ENCODE peak calls at places on chromosomes 6 and 20, in nine cellular contexts. One of them, this sample, is unnamed.

GRCh38 chr6:161422710-161423109 is 148.8 kb upstream of the AGPAT4 start:
- DNase-seq in ovary: no peak
- DNase-seq in lung: no peak
- DNase-seq in upper lobe of right lung: no peak
- DNase-seq in transverse colon: no peak
- DNase-seq in left ventricle myocardium inferior: no peak
- DNase-seq in H1: no peak
- DNase-seq in fibroblast of lung: no peak
- DNase-seq in GM12878: no peak
- DNase-seq in this sample: no peak

GRCh38 chr6:24323632-24324337 is 34.1 kb downstream of the DCDC2 start:
- DNase-seq in ovary: no peak
- DNase-seq in lung: no peak
- DNase-seq in upper lobe of right lung: no peak
- DNase-seq in transverse colon: no peak
- DNase-seq in left ventricle myocardium inferior: no peak
- DNase-seq in H1: no peak
- DNase-seq in fibroblast of lung: no peak
- DNase-seq in GM12878: no peak
- DNase-seq in this sample: no peak

GRCh38 chr20:44642203-44643153 is 9.0 kb downstream of the ADA start:
- DNase-seq in ovary: peak; percentile 55
- DNase-seq in lung: peak; percentile 45
- DNase-seq in upper lobe of right lung: peak; percentile 72
- DNase-seq in transverse colon: peak; percentile 71
- DNase-seq in left ventricle myocardium inferior: peak; percentile 81
- DNase-seq in H1: no peak
- DNase-seq in fibroblast of lung: peak; percentile 87
- DNase-seq in GM12878: peak; percentile 77
- DNase-seq in this sample: peak; percentile 77

GRCh38 chr6:106309766-106310373 is 15.7 kb downstream of the ATG5 start:
- DNase-seq in ovary: no peak
- DNase-seq in lung: no peak
- DNase-seq in upper lobe of right lung: no peak
- DNase-seq in transverse colon: no peak
- DNase-seq in left ventricle myocardium inferior: no peak
- DNase-seq in H1: no peak
- DNase-seq in fibroblast of lung: peak; percentile 35
- DNase-seq in GM12878: no peak
- DNase-seq in this sample: no peak

GRCh38 chr6:145814035-145814500 is 527 bp downstream of the FBXO30 start:
- DNase-seq in ovary: no peak
- DNase-seq in lung: no peak
- DNase-seq in upper lobe of right lung: no peak
- DNase-seq in transverse colon: peak; percentile 33
- DNase-seq in left ventricle myocardium inferior: peak; percentile 33
- DNase-seq in H1: no peak
- DNase-seq in fibroblast of lung: no peak
- DNase-seq in GM12878: peak; percentile 20
- DNase-seq in this sample: peak; percentile 10

GRCh38 chr20:10848810-10849370 is 175.1 kb upstream of the JAG1 start:
- DNase-seq in ovary: peak; percentile 17
- DNase-seq in lung: no peak
- DNase-seq in upper lobe of right lung: no peak
- DNase-seq in transverse colon: peak; percentile 45
- DNase-seq in left ventricle myocardium inferior: peak; percentile 19
- DNase-seq in H1: peak; percentile 9
- DNase-seq in fibroblast of lung: peak; percentile 92
- DNase-seq in GM12878: peak; percentile 11
- DNase-seq in this sample: no peak

GRCh38 chr6:113842165-113842564 is 15.0 kb upstream of the MARCKS start:
- DNase-seq in ovary: no peak
- DNase-seq in lung: no peak
- DNase-seq in upper lobe of right lung: no peak
- DNase-seq in transverse colon: no peak
- DNase-seq in left ventricle myocardium inferior: no peak
- DNase-seq in H1: no peak
- DNase-seq in fibroblast of lung: peak; percentile 19
- DNase-seq in GM12878: no peak
- DNase-seq in this sample: no peak

GRCh38 chr6:153167026-153167891 is 36.2 kb upstream of the RGS17 start:
- DNase-seq in ovary: no peak
- DNase-seq in lung: no peak
- DNase-seq in upper lobe of right lung: no peak
- DNase-seq in transverse colon: no peak
- DNase-seq in left ventricle myocardium inferior: no peak
- DNase-seq in H1: no peak
- DNase-seq in fibroblast of lung: peak; percentile 93
- DNase-seq in GM12878: no peak
- DNase-seq in this sample: no peak

GRCh38 chr6:81362246-81362645 is 390.2 kb downstream of the TENT5A start:
- DNase-seq in ovary: no peak
- DNase-seq in lung: no peak
- DNase-seq in upper lobe of right lung: no peak
- DNase-seq in transverse colon: no peak
- DNase-seq in left ventricle myocardium inferior: no peak
- DNase-seq in H1: no peak
- DNase-seq in fibroblast of lung: peak; percentile 50
- DNase-seq in GM12878: no peak
- DNase-seq in this sample: no peak

GRCh38 chr20:19757487-19757972 is 528 bp upstream of the RIN2 start:
- DNase-seq in ovary: peak; percentile 91
- DNase-seq in lung: peak; percentile 77
- DNase-seq in upper lobe of right lung: peak; percentile 91
- DNase-seq in transverse colon: peak; percentile 74
- DNase-seq in left ventricle myocardium inferior: peak; percentile 92
- DNase-seq in H1: no peak
- DNase-seq in fibroblast of lung: peak; percentile 74
- DNase-seq in GM12878: no peak
- DNase-seq in this sample: peak; percentile 83

GRCh38 chr20:5890773-5891441 is 59.4 kb downstream of the TRMT6 start:
- DNase-seq in ovary: no peak
- DNase-seq in lung: no peak
- DNase-seq in upper lobe of right lung: no peak
- DNase-seq in transverse colon: no peak
- DNase-seq in left ventricle myocardium inferior: no peak
- DNase-seq in H1: no peak
- DNase-seq in fibroblast of lung: no peak
- DNase-seq in GM12878: no peak
- DNase-seq in this sample: no peak

GRCh38 chr20:348972-349841 is 2.3 kb downstream of the NRSN2 start:
- DNase-seq in ovary: no peak
- DNase-seq in lung: no peak
- DNase-seq in upper lobe of right lung: no peak
- DNase-seq in transverse colon: no peak
- DNase-seq in left ventricle myocardium inferior: no peak
- DNase-seq in H1: no peak
- DNase-seq in fibroblast of lung: no peak
- DNase-seq in GM12878: no peak
- DNase-seq in this sample: no peak

GRCh38 chr20:17602493-17602892 is 32.6 kb downstream of the DSTN start:
- DNase-seq in ovary: no peak
- DNase-seq in lung: no peak
- DNase-seq in upper lobe of right lung: no peak
- DNase-seq in transverse colon: no peak
- DNase-seq in left ventricle myocardium inferior: no peak
- DNase-seq in H1: no peak
- DNase-seq in fibroblast of lung: no peak
- DNase-seq in GM12878: no peak
- DNase-seq in this sample: no peak

GRCh38 chr6:150395388-150396009 is 26.7 kb downstream of the IYD start:
- DNase-seq in ovary: peak; percentile 30
- DNase-seq in lung: peak; percentile 61
- DNase-seq in upper lobe of right lung: no peak
- DNase-seq in transverse colon: peak; percentile 35
- DNase-seq in left ventricle myocardium inferior: no peak
- DNase-seq in H1: peak; percentile 51
- DNase-seq in fibroblast of lung: peak; percentile 56
- DNase-seq in GM12878: no peak
- DNase-seq in this sample: peak; percentile 65

GRCh38 chr6:143348531-143348930 is 102.0 kb downstream of the ADAT2 start:
- DNase-seq in ovary: no peak
- DNase-seq in lung: no peak
- DNase-seq in upper lobe of right lung: no peak
- DNase-seq in transverse colon: no peak
- DNase-seq in left ventricle myocardium inferior: no peak
- DNase-seq in H1: no peak
- DNase-seq in fibroblast of lung: peak; percentile 57
- DNase-seq in GM12878: no peak
- DNase-seq in this sample: no peak

GRCh38 chr20:31822421-31823330 is 3.5 kb downstream of the MYLK2 start:
- DNase-seq in ovary: peak; percentile 86
- DNase-seq in lung: peak; percentile 77
- DNase-seq in upper lobe of right lung: peak; percentile 91
- DNase-seq in transverse colon: peak; percentile 73
- DNase-seq in left ventricle myocardium inferior: peak; percentile 83
- DNase-seq in H1: peak; percentile 49
- DNase-seq in fibroblast of lung: peak; percentile 62
- DNase-seq in GM12878: no peak
- DNase-seq in this sample: peak; percentile 92
- TF ChIP-seq CTCF in ovary: peak; percentile 96
- TF ChIP-seq CTCF in lung: peak; percentile 95
- TF ChIP-seq CTCF in upper lobe of right lung: peak; percentile 99
- TF ChIP-seq CTCF in transverse colon: peak; percentile 96
- TF ChIP-seq CTCF in left ventricle myocardium inferior: peak; percentile 99
- TF ChIP-seq CTCF in H1: peak; percentile 100
- TF ChIP-seq CTCF in fibroblast of lung: peak; percentile 89
- TF ChIP-seq CTCF in GM12878: peak; percentile 98
- TF ChIP-seq CTCF in this sample: peak; percentile 99

DNA sequence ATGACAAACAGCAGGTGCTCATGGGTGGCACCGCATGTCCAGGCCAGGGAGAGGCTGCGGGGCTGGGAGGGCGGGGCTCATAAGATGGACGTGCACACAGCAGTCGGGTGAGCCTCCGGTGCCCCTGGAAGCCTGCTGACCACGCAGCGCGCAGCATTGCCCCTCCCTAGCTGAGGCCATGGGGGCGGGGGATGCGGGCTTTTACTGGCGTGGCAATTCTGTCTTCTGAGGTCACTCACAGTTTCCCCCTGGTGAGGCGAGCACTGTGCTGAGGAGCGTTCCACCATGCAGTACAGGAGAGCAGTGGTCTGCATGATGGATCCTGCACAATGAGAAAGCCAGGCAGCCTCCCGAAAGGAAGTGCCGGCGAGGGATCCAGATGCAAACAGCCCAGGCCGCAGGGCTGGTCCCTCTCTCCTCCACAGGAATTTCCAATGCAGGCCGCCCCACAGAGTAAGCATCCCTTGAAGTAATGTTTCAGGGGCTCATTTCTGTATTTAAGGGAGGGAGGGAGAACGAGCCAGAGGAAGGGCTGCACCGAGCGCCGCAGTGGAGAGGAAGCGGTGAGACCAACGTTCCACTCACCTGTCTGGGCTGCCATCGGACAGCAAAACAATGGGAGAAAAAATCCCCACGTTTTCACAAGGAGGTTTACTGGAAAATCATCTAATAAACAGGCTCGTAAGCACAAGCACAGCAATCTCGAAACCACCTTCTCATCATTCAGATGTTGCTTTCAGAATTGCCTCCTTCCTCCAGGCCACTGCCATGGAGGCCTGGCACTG is 56.0 kb downstream of the IRF4 start:
- DNase-seq in ovary: no peak
- DNase-seq in lung: no peak
- DNase-seq in upper lobe of right lung: no peak
- DNase-seq in transverse colon: no peak
- DNase-seq in left ventricle myocardium inferior: no peak
- DNase-seq in H1: no peak
- DNase-seq in fibroblast of lung: no peak
- DNase-seq in GM12878: no peak
- DNase-seq in this sample: no peak
- H3K4me3 ChIP-seq in ovary: no peak overlapping the region
- H3K4me3 ChIP-seq in lung: no peak overlapping the region
- H3K4me3 ChIP-seq in upper lobe of right lung: peak overlapping the region; percentile 14
- H3K4me3 ChIP-seq in transverse colon: no peak overlapping the region
- H3K4me3 ChIP-seq in left ventricle myocardium inferior: no peak overlapping the region
- H3K4me3 ChIP-seq in H1: no peak overlapping the region
- H3K4me3 ChIP-seq in fibroblast of lung: no peak overlapping the region
- H3K4me3 ChIP-seq in GM12878: no peak overlapping the region
- H3K4me3 ChIP-seq in this sample: no peak overlapping the region

DNA sequence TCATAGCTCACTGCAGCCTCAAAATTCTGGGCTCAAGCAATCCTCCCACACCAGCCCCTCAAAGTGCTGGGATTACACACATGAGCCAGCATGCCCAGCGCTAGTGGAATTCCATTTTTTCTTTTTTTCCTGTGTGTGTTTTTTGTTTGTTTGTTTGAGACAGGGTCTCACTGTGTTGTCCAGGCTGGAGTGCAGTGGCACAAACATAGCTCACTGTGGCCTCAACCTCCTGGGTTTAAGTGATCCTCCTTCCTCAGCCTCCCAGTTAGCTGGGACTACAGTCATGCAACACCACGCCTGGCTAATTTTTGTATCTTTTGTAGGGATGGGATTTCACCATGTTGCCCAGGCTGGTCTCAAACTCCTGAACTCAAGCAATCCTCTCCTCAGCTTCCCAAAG is 14.1 kb upstream of the PARD6B start:
- DNase-seq in ovary: no peak
- DNase-seq in lung: no peak
- DNase-seq in upper lobe of right lung: no peak
- DNase-seq in transverse colon: no peak
- DNase-seq in left ventricle myocardium inferior: no peak
- DNase-seq in H1: no peak
- DNase-seq in fibroblast of lung: no peak
- DNase-seq in GM12878: no peak
- DNase-seq in this sample: no peak
- H3K27me3 ChIP-seq in ovary: no peaks in the 10 kb centered on the region
- H3K27me3 ChIP-seq in lung: no peaks in the 10 kb centered on the region
- H3K27me3 ChIP-seq in upper lobe of right lung: peaks cover 7% of the 10 kb centered on the region
- H3K27me3 ChIP-seq in transverse colon: no peaks in the 10 kb centered on the region
- H3K27me3 ChIP-seq in left ventricle myocardium inferior: peaks cover 4% of the 10 kb centered on the region
- H3K27me3 ChIP-seq in H1: no peaks in the 10 kb centered on the region
- H3K27me3 ChIP-seq in fibroblast of lung: no peaks in the 10 kb centered on the region
- H3K27me3 ChIP-seq in GM12878: no peaks in the 10 kb centered on the region
- H3K27me3 ChIP-seq in this sample: no peaks in the 10 kb centered on the region

DNA sequence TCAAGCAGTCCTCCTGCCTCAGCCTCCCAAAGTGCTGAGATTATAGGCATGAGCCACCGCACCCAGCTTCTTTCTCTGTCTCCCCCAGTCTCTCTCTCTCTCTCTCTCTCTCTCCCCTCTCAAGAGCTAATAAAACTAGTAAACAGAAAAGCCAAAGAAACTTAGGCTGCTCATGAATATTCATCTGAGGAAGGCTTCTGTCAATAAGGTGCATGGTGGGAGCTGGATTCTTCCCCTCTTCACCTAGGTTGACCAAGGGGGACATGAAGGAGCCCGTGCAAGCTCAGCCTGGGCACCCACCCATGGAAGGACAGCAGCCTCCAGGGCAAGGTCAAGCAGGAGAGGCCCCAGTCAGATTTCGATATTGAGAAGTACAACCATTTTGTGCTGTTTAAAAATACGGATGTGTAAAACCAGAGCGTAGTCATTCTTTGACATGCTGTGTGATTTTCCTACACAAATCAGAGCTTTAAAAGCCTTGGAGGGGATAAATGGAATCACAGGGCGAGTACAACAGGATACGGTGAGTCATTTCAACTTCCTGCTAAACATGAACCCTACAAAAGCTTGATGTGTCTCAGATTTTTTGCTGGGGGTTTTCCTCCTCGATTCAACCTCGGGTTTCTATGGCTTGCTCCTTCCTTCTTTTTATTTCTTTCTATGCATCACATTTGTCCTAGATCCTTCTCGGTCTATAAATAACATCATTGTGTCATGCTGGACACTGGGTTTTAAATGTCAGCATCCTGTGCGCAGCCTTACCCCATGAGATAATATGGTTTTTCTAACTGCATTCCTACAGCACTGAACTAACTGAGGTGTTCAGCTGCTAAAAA is 368.9 kb upstream of the JARID2 start:
- DNase-seq in ovary: no peak
- DNase-seq in lung: no peak
- DNase-seq in upper lobe of right lung: no peak
- DNase-seq in transverse colon: no peak
- DNase-seq in left ventricle myocardium inferior: no peak
- DNase-seq in H1: no peak
- DNase-seq in fibroblast of lung: peak; percentile 73
- DNase-seq in GM12878: peak; percentile 95
- DNase-seq in this sample: no peak
- TF ChIP-seq CTCF in ovary: no peak
- TF ChIP-seq CTCF in lung: no peak
- TF ChIP-seq CTCF in upper lobe of right lung: no peak
- TF ChIP-seq CTCF in transverse colon: no peak
- TF ChIP-seq CTCF in left ventricle myocardium inferior: peak; percentile 8
- TF ChIP-seq CTCF in H1: no peak
- TF ChIP-seq CTCF in fibroblast of lung: no peak
- TF ChIP-seq CTCF in GM12878: no peak
- TF ChIP-seq CTCF in this sample: no peak